ENCODE peak calls at places on chromosomes 5 and 9, in five cellular contexts. Q is neuronal stem cell, F is H1, U is mesenchymal stem cell, D is trophoblast cell. C is an unnamed sample.

GRCh38 chr9:135850737-135851136 is 56.6 kb downstream of the CAMSAP1 start:
- DNase-seq in Q (no peak), F (no peak), U (no peak), D (no peak), C (no peak)

GRCh38 chr9:110807956-110808598 is 139.5 kb downstream of the MUSK start:
- DNase-seq in Q (no peak), F (no peak), U (no peak), D (no peak), C (no peak)

GRCh38 chr5:128227984-128228383 is 144.4 kb downstream of the SLC12A2 start:
- DNase-seq in Q (no peak), F (no peak), U (peak; percentile 30), D (no peak), C (no peak)

GRCh38 chr9:19429590-19429989 is 20.8 kb downstream of the ACER2 start:
- DNase-seq in Q (no peak), F (no peak), U (no peak), D (peak; percentile 36), C (no peak)

GRCh38 chr9:120336753-120337090 is 243.2 kb downstream of the CDK5RAP2 start:
- DNase-seq in Q (no peak), F (no peak), U (no peak), D (no peak), C (no peak)

GRCh38 chr5:126594077-126594476 is 942 bp downstream of the ALDH7A1 start:
- DNase-seq in Q (no peak), F (no peak), U (peak; percentile 21), D (peak; percentile 83), C (no peak)

GRCh38 chr5:127924606-127925005 is 159.0 kb upstream of the SLC12A2 start:
- DNase-seq in Q (no peak), F (no peak), U (no peak), D (no peak), C (no peak)

GRCh38 chr5:177327539-177328522 is 16.1 kb upstream of the MXD3 start:
- DNase-seq in Q (no peak), F (no peak), U (no peak), D (no peak), C (peak; percentile 30)

GRCh38 chr9:121107041-121107440 is 32.3 kb downstream of the CNTRL start:
- DNase-seq in Q (no peak), F (no peak), U (no peak), D (no peak), C (no peak)

GRCh38 chr5:37132646-37133045 is 116.5 kb downstream of the CPLANE1 start:
- DNase-seq in Q (no peak), F (no peak), U (peak; percentile 32), D (no peak), C (no peak)

GRCh38 chr9:81513049-81513448 is 176.3 kb downstream of the TLE1 start:
- DNase-seq in Q (no peak), F (no peak), U (no peak), D (no peak), C (no peak)

GRCh38 chr5:19547640-19548039 is 440.4 kb downstream of the CDH18 start:
- DNase-seq in Q (no peak), F (no peak), U (peak; percentile 19), D (no peak), C (no peak)

GRCh38 chr5:88145603-88146467 is 122.8 kb downstream of the TMEM161B start:
- DNase-seq in Q (peak; percentile 37), F (no peak), U (peak; percentile 10), D (peak; percentile 16), C (peak; percentile 63)

GRCh38 chr9:105554042-105554441 is 3.9 kb upstream of the FKTN start:
- DNase-seq in Q (no peak), F (no peak), U (no peak), D (no peak), C (peak; percentile 29)

GRCh38 chr9:112747094-112747493 is 3.5 kb upstream of the SNX30 start:
- DNase-seq in Q (no peak), F (no peak), U (no peak), D (no peak), C (no peak)

GRCh38 chr9:112750111-112750766 is at the start of gene SNX30:
- DNase-seq in Q (peak; percentile 87), F (peak; percentile 17), U (peak; percentile 89), D (peak; percentile 87), C (peak; percentile 91)

GRCh38 chr9:112751059-112751795 is 667 bp downstream of the SNX30 start:
- DNase-seq in Q (peak; percentile 71), F (peak; percentile 25), U (peak; percentile 94), D (no peak), C (peak; percentile 75)

GRCh38 chr9:112750767-112751058 is 153 bp downstream of the SNX30 start:
- DNase-seq in Q (no peak), F (no peak), U (no peak), D (no peak), C (no peak)

DNA sequence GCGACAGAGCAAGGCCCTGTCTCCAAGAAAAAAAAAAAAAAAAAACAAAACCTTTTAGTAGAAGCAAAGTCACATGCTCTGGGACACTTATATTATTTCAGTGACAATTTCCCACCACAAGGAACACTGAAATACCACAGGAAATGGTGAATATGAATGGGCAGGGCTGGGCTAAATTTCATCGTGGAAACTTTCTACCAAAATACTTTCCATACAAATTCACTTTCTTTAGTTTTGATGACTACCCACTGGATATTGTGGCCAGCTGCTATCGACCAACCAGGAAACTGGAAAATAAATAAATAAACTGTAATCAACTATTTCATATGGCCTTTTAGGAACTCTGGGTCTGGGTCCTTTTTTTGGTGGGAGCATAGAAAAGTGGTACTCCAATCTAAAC is 2.5 kb upstream of the SNX30 start:
- DNase-seq in Q (no peak), F (no peak), U (no peak), D (no peak), C (no peak)
- H2BK12ac ChIP-seq in Q (no peak overlapping the region), F (no peak overlapping the region), U (no peak overlapping the region), D (no peak overlapping the region), C (no peak overlapping the region)

DNA sequence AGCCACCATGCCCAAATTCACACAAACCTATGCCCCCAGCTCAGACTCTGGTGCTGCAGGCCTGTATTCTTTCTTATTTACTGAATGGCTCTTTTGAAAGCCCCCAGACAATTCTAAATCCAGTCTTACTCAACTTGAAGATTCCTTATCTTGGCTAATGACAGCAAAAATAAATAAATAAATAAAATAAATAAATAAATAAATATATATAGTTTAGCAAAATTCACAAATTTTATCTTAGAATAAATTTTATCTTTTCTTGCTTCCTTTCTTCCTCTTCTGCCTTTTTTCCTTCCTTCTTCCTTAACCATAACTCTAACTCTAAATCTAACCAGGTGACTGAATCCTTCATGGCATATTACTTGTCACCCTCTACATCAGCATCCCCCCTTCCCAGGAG is 25.6 kb downstream of the ANXA2R start:
- DNase-seq in Q (no peak), F (no peak), U (no peak), D (no peak), C (no peak)
- H2BK12ac ChIP-seq in Q (no peak overlapping the region), F (no peak overlapping the region), U (no peak overlapping the region), D (no peak overlapping the region), C (no peak overlapping the region)

GRCh38 chr5:137199966-137200365 is 299.2 kb downstream of the SPOCK1 start:
- DNase-seq in Q (no peak), F (peak; percentile 15), U (no peak), D (no peak), C (no peak)

GRCh38 chr5:137199201-137199600 is 299.9 kb downstream of the SPOCK1 start:
- DNase-seq in Q (no peak), F (no peak), U (no peak), D (no peak), C (no peak)

GRCh38 chr5:137203011-137203632 is 296.0 kb downstream of the SPOCK1 start:
- DNase-seq in Q (no peak), F (no peak), U (no peak), D (no peak), C (no peak)

GRCh38 chr5:137200906-137201305 is 298.2 kb downstream of the SPOCK1 start:
- DNase-seq in Q (peak; percentile 27), F (peak; percentile 19), U (no peak), D (no peak), C (no peak)

GRCh38 chr5:137201876-137202275 is 297.2 kb downstream of the SPOCK1 start:
- DNase-seq in Q (no peak), F (no peak), U (peak; percentile 29), D (no peak), C (no peak)
- H2BK12ac ChIP-seq in Q (no peak overlapping the region), F (peak overlapping the region; percentile 65), U (no peak overlapping the region), D (no peak overlapping the region), C (no peak overlapping the region)

GRCh38 chr5:140573683-140574082 is 9.1 kb downstream of the SLC35A4 start:
- DNase-seq in Q (no peak), F (no peak), U (no peak), D (no peak), C (no peak)
- H2BK12ac ChIP-seq in Q (no peak overlapping the region), F (no peak overlapping the region), U (no peak overlapping the region), D (no peak overlapping the region), C (no peak overlapping the region)

GRCh38 chr5:134536876-134537275 is 11.4 kb downstream of the JADE2 start:
- DNase-seq in Q (no peak), F (no peak), U (no peak), D (no peak), C (no peak)

GRCh38 chr5:134534726-134535110 is 9.2 kb downstream of the JADE2 start:
- DNase-seq in Q (no peak), F (no peak), U (no peak), D (no peak), C (no peak)

GRCh38 chr5:134537297-134537696 is 11.8 kb downstream of the JADE2 start:
- DNase-seq in Q (no peak), F (no peak), U (no peak), D (no peak), C (no peak)

GRCh38 chr5:134533115-134533815 is 7.8 kb downstream of the JADE2 start:
- DNase-seq in Q (no peak), F (no peak), U (no peak), D (no peak), C (no peak)

GRCh38 chr5:134534058-134534725 is 8.7 kb downstream of the JADE2 start:
- DNase-seq in Q (no peak), F (no peak), U (no peak), D (no peak), C (no peak)
- H2BK12ac ChIP-seq in Q (no peak overlapping the region), F (peak overlapping the region; percentile 29), U (no peak overlapping the region), D (no peak overlapping the region), C (no peak overlapping the region)

GRCh38 chr9:134630393-134630790 is 11.2 kb upstream of the COL5A1 start:
- DNase-seq in Q (no peak), F (no peak), U (no peak), D (no peak), C (peak; percentile 7)
- H2BK12ac ChIP-seq in Q (no peak overlapping the region), F (no peak overlapping the region), U (no peak overlapping the region), D (no peak overlapping the region), C (no peak overlapping the region)

GRCh38 chr9:125200216-125201047 is at the start of gene RABEPK:
- DNase-seq in Q (peak; percentile 91), F (peak; percentile 90), U (peak; percentile 96), D (peak; percentile 96), C (peak; percentile 96)
- H2BK12ac ChIP-seq in Q (no peak within 1 kb of the TSS), F (no peak within 1 kb of the TSS), U (no peak within 1 kb of the TSS), D (peak within 1 kb of the TSS; percentile 58), C (no peak within 1 kb of the TSS)